ENCODE peak calls at places on chromosomes 11 and 22, in ten cellular contexts. H, G, C, D, E, S, I, B, U and O are unnamed samples.

GRCh38 chr11:91435694-91436375 is 788.8 kb upstream of the FAT3 start:
- DNase-seq in D (no peak), I (no peak), U (no peak), B (no peak), G (no peak), C (no peak), E (no peak), H (no peak), S (peak; percentile 35), O (no peak)

GRCh38 chr11:75429902-75430691 is 2.9 kb downstream of the KLHL35 start:
- DNase-seq in C (peak; percentile 72), D (peak; percentile 91), U (no peak), S (peak; percentile 68), G (peak; percentile 85), I (no peak), B (peak; percentile 55), E (no peak), H (no peak), O (peak; percentile 62)

GRCh38 chr11:81700061-81700460 is 1033.6 kb downstream of the FAM181B start:
- DNase-seq in C (peak; percentile 41), E (peak; percentile 3), B (no peak), H (no peak), U (no peak), G (no peak), I (no peak), S (no peak), D (no peak), O (no peak)

GRCh38 chr11:66700742-66701141 is 23.1 kb upstream of the RBM4B start:
- DNase-seq in U (no peak), H (no peak), S (no peak), C (no peak), E (no peak), I (no peak), G (no peak), B (no peak), D (no peak), O (no peak)

GRCh38 chr11:130772266-130773227 is 143.7 kb downstream of the SNX19 start:
- DNase-seq in U (no peak), S (no peak), E (peak; percentile 94), D (no peak), H (no peak), B (peak; percentile 4), C (peak; percentile 95), G (no peak), I (peak; percentile 10), O (no peak)

GRCh38 chr11:93869830-93870229 is 19.4 kb upstream of the VSTM5 start:
- DNase-seq in C (no peak), E (no peak), B (no peak), I (no peak), G (no peak), U (no peak), H (no peak), S (no peak), D (no peak), O (no peak)

GRCh38 chr11:103700605-103701004 is 335.8 kb upstream of the DDI1 start:
- DNase-seq in B (no peak), G (no peak), E (peak; percentile 93), I (no peak), C (peak; percentile 85), H (no peak), D (no peak), U (no peak), S (no peak), O (no peak)

GRCh38 chr11:67584881-67585873 is 1.6 kb downstream of the GSTP1 start:
- DNase-seq in G (no peak), H (no peak), S (no peak), E (no peak), U (no peak), I (no peak), C (no peak), B (no peak), D (no peak), O (no peak)

GRCh38 chr11:4766420-4767043 is 3.2 kb downstream of the OR51F1 start:
- DNase-seq in B (no peak), D (no peak), U (no peak), C (no peak), E (no peak), S (no peak), I (no peak), H (no peak), G (no peak), O (no peak)

GRCh38 chr22:21702700-21703683 is 32.6 kb downstream of the YPEL1 start:
- DNase-seq in H (no peak), D (no peak), B (no peak), U (no peak), G (no peak), C (no peak), E (no peak), S (no peak), I (no peak), O (no peak)

GRCh38 chr11:60485987-60486386 is 6.6 kb upstream of the MS4A12 start:
- DNase-seq in E (no peak), G (no peak), U (no peak), S (peak; percentile 19), D (no peak), I (peak; percentile 61), C (no peak), B (peak; percentile 73), H (no peak), O (no peak)

GRCh38 chr22:50476819-50477344 is 2.0 kb upstream of the SBF1 start:
- DNase-seq in U (no peak), G (no peak), C (no peak), E (no peak), I (no peak), D (no peak), H (no peak), B (no peak), S (peak; percentile 53), O (no peak)